ENCODE peak calls at places on chromosomes 12 and 14, in eight cellular contexts. U is glutamatergic neuron; J is sigmoid colon; A is ACHN; B is A172; C is activated gamma-delta T cell treated with Interleukin-2 at 50 U/mL for 16 hours; N is central memory CD4-positive, alpha-beta T cell; I is left cardiac atrium. G is an unnamed sample.

GRCh38 chr12:14902465-14902864 is 16.8 kb upstream of the MGP start:
- DNase-seq in A (no peak), J (no peak), B (no peak), C (no peak), I (no peak), U (no peak), N (no peak), G (no peak)

GRCh38 chr12:127351481-127352010 is 915.4 kb upstream of the TMEM132C start:
- DNase-seq in I (no peak), A (no peak), J (no peak), C (no peak), U (no peak), B (no peak), N (no peak), G (no peak)

GRCh38 chr12:26402648-26403047 is 207.3 kb downstream of the SSPN start:
- DNase-seq in N (no peak), U (no peak), C (no peak), I (no peak), B (peak), J (no peak), A (peak), G (no peak)

GRCh38 chr12:62694632-62695031 is 228.0 kb downstream of the MON2 start:
- DNase-seq in I (no peak), A (no peak), B (no peak), U (no peak), C (no peak), N (no peak), J (no peak), G (no peak)

GRCh38 chr14:58820032-58820431 is 182.3 kb downstream of the DACT1 start:
- DNase-seq in N (no peak), J (no peak), U (no peak), C (no peak), I (no peak), A (no peak), B (no peak), G (no peak)

GRCh38 chr14:101733211-101733610 is 28.3 kb upstream of the PPP2R5C start:
- DNase-seq in C (no peak), I (no peak), A (no peak), B (peak), U (no peak), N (no peak), J (no peak), G (no peak)

GRCh38 chr12:122023339-122024131 is 1.9 kb downstream of the BCL7A start:
- DNase-seq in N (no peak), U (peak), B (no peak), C (peak), J (peak), A (peak), I (peak), G (no peak)

GRCh38 chr12:23504043-23504442 is 445.4 kb downstream of the SOX5 start:
- DNase-seq in C (no peak), I (no peak), U (no peak), A (no peak), B (no peak), N (no peak), J (no peak), G (no peak)

GRCh38 chr12:87704374-87704773 is 324.8 kb downstream of the C12orf50 start:
- DNase-seq in A (no peak), C (no peak), I (no peak), N (no peak), B (no peak), U (no peak), J (no peak), G (no peak)

GRCh38 chr14:76955575-76956252 is 72.8 kb downstream of the IRF2BPL start:
- DNase-seq in U (no peak), I (peak), A (peak), N (peak), B (peak), C (peak), J (no peak), G (no peak)

GRCh38 chr12:131892711-131893604 is 1.5 kb upstream of the ULK1 start:
- DNase-seq in C (no peak), B (no peak), J (no peak), U (no peak), N (no peak), I (no peak), A (no peak), G (peak)

GRCh38 chr12:110776410-110776809 is 33.7 kb upstream of the PPP1CC start:
- DNase-seq in B (no peak), A (peak), J (no peak), U (no peak), N (no peak), I (no peak), C (no peak), G (no peak)

GRCh38 chr12:110906985-110907384 is 13.4 kb downstream of the MYL2 start:
- DNase-seq in J (no peak), B (no peak), N (no peak), U (no peak), I (no peak), C (no peak), A (no peak), G (no peak)

GRCh38 chr14:67987596-67987995 is 168.0 kb downstream of the RAD51B start:
- DNase-seq in C (no peak), I (no peak), U (no peak), A (no peak), B (peak), N (no peak), J (no peak), G (peak)

GRCh38 chr12:113983777-113984448 is 17.8 kb upstream of the RBM19 start:
- DNase-seq in U (no peak), N (no peak), J (no peak), A (no peak), B (no peak), I (no peak), C (no peak), G (no peak)

GRCh38 chr12:52521581-52522266 is 1.5 kb upstream of the KRT5 start:
- DNase-seq in U (no peak), J (no peak), C (no peak), B (no peak), N (no peak), I (no peak), A (no peak), G (no peak)